ENCODE peak calls at places on chromosomes 4 and X, in six cellular contexts. A, H, G, P, K and B are unnamed samples.

GRCh38 chrX:112058255-112058654 is 24.3 kb downstream of the TRPC5 start:
- DNase-seq in A (no peak), K (no peak), H (no peak), P (no peak), G (no peak), B (no peak)

GRCh38 chrX:150200820-150201287 is 162.3 kb upstream of the MAMLD1 start:
- DNase-seq in A (peak), P (no peak), K (no peak), H (peak), G (peak), B (no peak)

GRCh38 chrX:78652971-78653822 is 5.9 kb downstream of the RTL3 start:
- DNase-seq in G (no peak), H (peak), A (peak), K (no peak), P (no peak), B (no peak)

GRCh38 chr4:139692300-139693012 is 26.8 kb downstream of the MGST2 start:
- DNase-seq in A (peak), K (no peak), P (no peak), G (peak), H (peak), B (no peak)

GRCh38 chr4:87058272-87059073 is 123.7 kb downstream of the AFF1 start:
- DNase-seq in A (no peak), H (no peak), G (peak), P (no peak), K (no peak), B (no peak)

GRCh38 chrX:20388594-20388993 is 121.9 kb upstream of the RPS6KA3 start:
- DNase-seq in G (no peak), A (no peak), K (no peak), P (no peak), H (no peak), B (no peak)

GRCh38 chr4:87967193-87967592 is 8.3 kb upstream of the SPP1 start:
- DNase-seq in H (no peak), K (no peak), A (no peak), G (no peak), P (no peak), B (no peak)

GRCh38 chr4:152090543-152090942 is 329.7 kb upstream of the GATB start:
- DNase-seq in G (no peak), P (peak), K (no peak), H (peak), A (no peak), B (no peak)

GRCh38 chr4:124839786-124840390 is 127.4 kb upstream of the ANKRD50 start:
- DNase-seq in H (no peak), A (no peak), G (no peak), K (no peak), P (no peak), B (no peak)

GRCh38 chr4:152246659-152247058 is 289.2 kb downstream of the FBXW7 start:
- DNase-seq in P (peak), H (no peak), K (no peak), A (no peak), G (no peak), B (no peak)

GRCh38 chrX:136198678-136199243 is 51.4 kb downstream of the FHL1 start:
- DNase-seq in K (no peak), H (no peak), P (no peak), A (no peak), G (no peak), B (no peak)

GRCh38 chr4:38538517-38538916 is 125.5 kb upstream of the KLF3 start:
- DNase-seq in K (no peak), P (no peak), A (no peak), G (no peak), H (no peak), B (no peak)

GRCh38 chrX:136750364-136750763 is 30.4 kb downstream of the ARHGEF6 start:
- DNase-seq in H (no peak), P (no peak), G (no peak), K (no peak), A (no peak), B (no peak)

GRCh38 chrX:118216086-118216485 is 99.5 kb upstream of the KLHL13 start:
- DNase-seq in P (no peak), H (no peak), G (no peak), A (no peak), K (no peak), B (no peak)

GRCh38 chr4:53786632-53787031 is 195.3 kb upstream of the LNX1 start:
- DNase-seq in K (no peak), H (no peak), A (no peak), G (no peak), P (no peak), B (no peak)

GRCh38 chr4:159283697-159284492 is 181.0 kb downstream of the RAPGEF2 start:
- DNase-seq in H (no peak), A (no peak), P (no peak), G (no peak), K (no peak), B (no peak)

GRCh38 chrX:40169193-40170086 is 71.7 kb upstream of the BCOR start:
- DNase-seq in H (peak), K (no peak), P (peak), A (peak), G (peak), B (no peak)

GRCh38 chr4:183011213-183011907 is 87.7 kb upstream of the WWC2 start:
- DNase-seq in H (peak), K (no peak), A (no peak), G (no peak), P (no peak), B (no peak)

GRCh38 chr4:158856852-158857251 is 88.0 kb downstream of the FNIP2 start:
- DNase-seq in G (no peak), A (peak), K (no peak), P (no peak), H (peak), B (no peak)

GRCh38 chrX:104315555-104315954 is 60.8 kb upstream of the ESX1 start:
- DNase-seq in K (no peak), P (no peak), G (peak), A (no peak), H (no peak), B (no peak)

GRCh38 chr4:116385583-116385982 is 699.8 kb downstream of the TRAM1L1 start:
- DNase-seq in H (no peak), A (no peak), K (no peak), G (no peak), P (no peak), B (no peak)

GRCh38 chr4:93646225-93646930 is 182.2 kb upstream of the ATOH1 start:
- DNase-seq in P (no peak), A (no peak), H (no peak), G (no peak), K (no peak), B (peak)

DNA sequence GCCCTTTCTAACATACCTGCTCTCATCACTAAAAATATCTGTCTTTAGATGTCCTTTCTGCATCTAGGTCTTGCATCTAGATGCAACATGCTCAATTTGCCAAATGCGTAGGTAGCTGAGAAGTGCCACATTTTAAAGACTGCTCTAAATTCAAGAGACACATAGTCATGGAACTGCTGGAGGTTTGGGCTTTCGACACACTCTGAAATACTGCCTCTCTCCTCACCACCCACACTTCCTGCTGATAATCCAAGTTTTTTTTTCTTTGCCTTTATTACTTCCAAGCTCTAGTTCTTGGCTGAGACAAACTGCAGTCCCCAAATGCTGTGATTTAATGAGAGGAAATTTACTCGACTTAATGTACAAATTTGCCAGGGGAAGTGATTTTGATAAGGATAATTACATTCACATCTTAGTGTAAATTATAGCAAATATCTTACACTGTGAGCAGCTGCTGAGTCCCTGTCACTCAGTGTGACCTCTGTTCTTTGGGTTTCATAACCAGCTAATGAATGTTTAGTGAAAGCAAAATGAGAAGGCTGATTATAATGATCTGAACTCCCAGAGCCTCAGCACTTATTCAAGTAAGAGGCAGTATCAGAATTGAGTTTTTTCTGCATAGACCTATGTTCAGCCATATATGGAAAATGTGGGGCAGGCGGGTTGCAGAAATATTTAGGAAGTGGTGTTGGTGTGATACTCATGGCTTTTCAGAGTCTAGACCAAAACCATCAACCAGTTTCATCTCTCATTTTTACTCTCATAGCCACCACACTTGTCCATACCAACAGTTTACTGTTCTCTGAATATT is 31.3 kb downstream of the DRD5 start:
- DNase-seq in H (peak), P (no peak), G (no peak), A (no peak), K (no peak), B (no peak)
- H3K4me3 ChIP-seq in H (no peak), P (no peak), G (no peak), A (no peak), K (no peak), B (no peak)

GRCh38 chr4:15013585-15013984 is 11.3 kb downstream of the CPEB2 start:
- DNase-seq in K (no peak), A (no peak), G (no peak), P (no peak), H (no peak), B (no peak)
- H3K4me3 ChIP-seq in K (no peak), A (no peak), G (no peak), P (no peak), H (no peak), B (no peak)

DNA sequence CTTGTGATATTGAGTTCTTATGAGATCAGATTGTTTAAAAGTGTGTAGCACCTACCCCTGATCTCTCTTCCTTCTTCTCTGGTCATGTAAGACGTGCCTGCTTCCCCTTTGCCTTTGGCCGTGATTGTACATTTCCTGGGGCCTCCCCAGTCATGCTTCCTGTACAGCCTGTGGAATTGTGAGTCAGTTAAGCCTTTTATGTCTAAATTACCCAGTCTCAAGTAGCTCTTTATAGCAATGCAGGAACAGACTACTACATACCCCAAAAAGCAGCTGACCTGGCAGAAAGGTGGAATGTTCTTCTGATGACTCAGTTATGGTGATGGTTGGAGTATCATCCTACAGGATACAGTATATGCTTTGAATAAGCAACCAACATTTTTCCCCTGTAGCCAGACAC is 11.4 kb upstream of the MCUB start:
- DNase-seq in A (no peak), H (peak), K (no peak), P (peak), G (peak), B (no peak)
- H3K4me3 ChIP-seq in A (no peak), H (no peak), K (no peak), P (no peak), G (no peak), B (no peak)

GRCh38 chr4:57044279-57044678 is 65.6 kb downstream of the POLR2B start:
- DNase-seq in G (no peak), H (no peak), P (no peak), A (no peak), K (no peak), B (no peak)
- H3K4me3 ChIP-seq in G (no peak), H (no peak), P (no peak), A (no peak), K (no peak), B (no peak)

GRCh38 chrX:57905141-57905540 is 5.1 kb downstream of the ZXDA start:
- DNase-seq in H (no peak), A (no peak), P (no peak), G (no peak), K (no peak), B (no peak)

GRCh38 chrX:57904481-57904880 is 5.8 kb downstream of the ZXDA start:
- DNase-seq in P (no peak), A (no peak), H (no peak), G (no peak), K (no peak), B (no peak)

GRCh38 chrX:57899064-57899463 is 11.2 kb downstream of the ZXDA start:
- DNase-seq in A (no peak), K (no peak), H (no peak), G (no peak), P (no peak), B (no peak)

GRCh38 chrX:57902633-57903032 is 7.6 kb downstream of the ZXDA start:
- DNase-seq in A (no peak), P (no peak), H (no peak), K (no peak), G (no peak), B (no peak)

DNA sequence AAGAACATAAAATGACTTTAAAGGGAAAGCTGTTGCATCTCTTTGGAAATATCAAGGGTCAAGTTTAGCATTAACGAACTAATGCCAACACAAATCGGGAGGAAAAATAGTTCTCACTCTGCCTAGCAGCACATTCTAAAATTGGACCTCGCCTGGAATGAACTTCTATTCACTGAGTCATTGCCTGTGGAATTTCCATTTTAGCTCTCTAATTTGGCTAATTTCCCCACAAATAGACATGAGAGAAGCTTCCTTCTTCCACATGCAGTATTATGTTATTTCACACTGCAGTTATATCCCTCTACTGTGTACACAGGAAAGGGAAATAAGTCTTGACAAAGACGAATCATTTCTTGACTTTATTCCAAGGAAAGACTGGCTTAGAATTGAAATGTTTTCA is 9.3 kb downstream of the ZXDA start:
- DNase-seq in P (no peak), G (peak), A (no peak), K (no peak), H (no peak), B (no peak)
- H3K4me3 ChIP-seq in P (no peak), G (no peak), A (no peak), K (no peak), H (no peak), B (no peak)

GRCh38 chr4:71907782-71908181 is 123.9 kb upstream of the GC start:
- DNase-seq in H (no peak), K (no peak), G (no peak), P (no peak), A (no peak), B (no peak)

GRCh38 chr4:71906096-71906495 is 122.2 kb upstream of the GC start:
- DNase-seq in H (no peak), P (no peak), K (no peak), G (no peak), A (no peak), B (no peak)
- H3K4me3 ChIP-seq in H (no peak), P (no peak), K (no peak), G (no peak), A (no peak), B (no peak)

GRCh38 chrX:108735680-108736508 is 469 bp downstream of the IRS4 start:
- DNase-seq in A (no peak), H (no peak), K (no peak), G (no peak), P (no peak), B (no peak)
- H3K4me3 ChIP-seq in A (peak), H (no peak), K (peak), G (no peak), P (no peak), B (peak)

DNA sequence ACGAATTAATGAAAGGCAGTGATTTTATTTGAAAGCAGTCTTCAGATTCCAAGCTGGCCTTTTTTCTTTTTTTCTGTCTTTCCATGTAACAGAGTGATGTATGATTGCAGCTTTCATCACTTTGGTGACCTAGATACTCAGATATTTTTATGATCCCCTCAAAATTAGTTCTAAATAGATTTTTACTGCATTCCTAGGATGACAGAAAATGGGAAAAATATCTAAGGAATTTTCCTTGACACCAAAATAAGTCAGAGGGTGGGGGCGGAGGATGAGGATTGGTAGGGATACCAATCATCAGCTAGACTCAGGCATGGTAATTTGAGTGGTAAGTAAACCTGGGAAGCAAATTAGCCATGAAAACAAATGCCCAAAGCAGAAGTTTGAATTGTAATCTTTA is 11.9 kb upstream of the HMGB2 start:
- DNase-seq in H (no peak), A (no peak), K (no peak), P (no peak), G (no peak), B (no peak)
- H3K4me3 ChIP-seq in H (no peak), A (no peak), K (no peak), P (no peak), G (no peak), B (no peak)